ENCODE peak calls at places on chromosomes 1 and 21, in five cellular contexts. Q, Y, U, B and W are unnamed samples.
A peak's percentile ranks its signal among the peaks of the same experiment; 100 is the strongest.

GRCh38 chr1:34924759-34925555 is 4.5 kb downstream of the DLGAP3 start:
- DNase-seq in U (peak; percentile 53), Y (peak; percentile 56), Q (peak; percentile 29), B (peak; percentile 91), W (peak; percentile 89)

GRCh38 chr1:203153051-203153988 is 22.3 kb downstream of the MYBPH start:
- DNase-seq in Q (no peak), U (no peak), B (no peak), Y (no peak), W (peak; percentile 40)

GRCh38 chr1:115089443-115090340 is at the start of gene TSPAN2:
- DNase-seq in U (peak; percentile 83), Q (peak; percentile 63), Y (peak; percentile 84), B (peak; percentile 98), W (peak; percentile 87)

GRCh38 chr1:159848316-159848715 is 14.1 kb downstream of the VSIG8 start:
- DNase-seq in B (no peak), U (no peak), Q (no peak), Y (no peak), W (no peak)

GRCh38 chr1:8373547-8374270 is 55.8 kb downstream of the SLC45A1 start:
- DNase-seq in B (peak; percentile 40), Q (no peak), Y (peak; percentile 77), U (peak; percentile 71), W (peak; percentile 87)

GRCh38 chr1:33163621-33164071 is 18.2 kb downstream of the TRIM62 start:
- DNase-seq in Y (no peak), B (peak; percentile 62), U (no peak), Q (no peak), W (no peak)

GRCh38 chr1:171226757-171227370 is 21.4 kb upstream of the FMO1 start:
- DNase-seq in B (peak; percentile 91), Q (no peak), U (no peak), Y (no peak), W (no peak)

GRCh38 chr21:18759267-18759666 is 355.7 kb upstream of the TMPRSS15 start:
- DNase-seq in U (no peak), Q (no peak), B (no peak), Y (no peak), W (no peak)

GRCh38 chr1:71377886-71378285 is 297.1 kb upstream of the ZRANB2 start:
- DNase-seq in B (no peak), U (no peak), Q (no peak), Y (no peak), W (no peak)

GRCh38 chr21:45699251-45699942 is 55.9 kb downstream of the PCBP3 start:
- DNase-seq in Q (no peak), U (no peak), B (no peak), Y (no peak), W (no peak)

GRCh38 chr1:7407980-7408770 is 362.9 kb upstream of the VAMP3 start:
- DNase-seq in B (no peak), Q (no peak), Y (no peak), U (peak; percentile 16), W (peak; percentile 48)

GRCh38 chr1:18569811-18570545 is 60.7 kb upstream of the PAX7 start:
- DNase-seq in U (no peak), B (peak; percentile 30), Y (no peak), Q (no peak), W (no peak)

GRCh38 chr1:5140136-5140535 is 485.7 kb downstream of the AJAP1 start:
- DNase-seq in Y (no peak), U (no peak), Q (no peak), B (no peak), W (no peak)

GRCh38 chr1:26190373-26190987 is at the start of gene CATSPER4:
- DNase-seq in B (peak; percentile 96), Q (no peak), Y (no peak), U (no peak), W (no peak)

GRCh38 chr21:39316062-39316461 is 2.6 kb upstream of the BRWD1 start:
- DNase-seq in U (no peak), Y (no peak), B (no peak), Q (peak; percentile 37), W (no peak)

GRCh38 chr21:43603641-43604504 is 55.4 kb downstream of the HSF2BP start:
- DNase-seq in Y (no peak), Q (no peak), U (no peak), B (no peak), W (no peak)

GRCh38 chr1:2049517-2050481 is at the start of gene PRKCZ:
- DNase-seq in Y (peak; percentile 84), B (peak; percentile 96), Q (peak; percentile 89), U (peak; percentile 91), W (peak; percentile 97)

DNA sequence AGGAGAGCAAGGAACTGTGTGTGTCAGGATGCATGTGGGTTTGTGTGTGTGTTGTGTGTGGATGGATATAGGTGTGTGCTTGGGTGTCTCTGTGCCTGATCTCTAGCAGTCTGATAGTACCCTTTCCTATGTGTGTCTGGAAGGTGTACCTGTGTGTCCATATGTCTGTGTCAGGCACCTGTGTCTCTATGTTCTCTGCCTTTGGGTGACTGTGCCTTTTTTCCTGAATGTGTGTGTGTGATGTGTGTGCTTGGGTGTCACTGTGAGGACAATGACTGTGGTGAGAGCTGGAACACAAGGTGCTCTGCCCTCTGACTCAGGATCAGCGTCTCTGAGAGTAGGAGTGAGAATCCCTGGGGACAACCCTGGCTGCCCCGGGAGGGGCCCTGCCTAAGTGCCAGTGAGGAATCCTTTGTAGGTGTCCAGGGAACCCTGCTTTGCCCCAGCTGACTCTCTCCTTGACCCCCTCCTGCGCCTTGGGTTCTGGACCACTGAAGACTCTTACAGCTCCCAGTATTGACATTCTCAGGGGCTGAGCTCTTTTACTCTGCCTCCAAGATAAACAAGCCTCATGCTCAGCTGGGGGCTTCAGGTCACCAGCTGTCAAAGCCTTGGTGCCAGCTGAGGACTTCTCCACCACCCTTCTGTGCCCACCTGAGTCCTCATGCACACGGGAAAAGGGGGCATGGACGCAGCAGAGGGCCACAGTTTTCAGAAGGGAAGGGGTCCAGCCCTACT is 710 bp upstream of the EFNA3 start:
- DNase-seq in Q (peak; percentile 8), Y (no peak), B (no peak), U (no peak), W (peak; percentile 26)
- H3K4me1 ChIP-seq in Q (peaks cover 49% of the 10 kb centered on the region), Y (peaks cover 47% of the 10 kb centered on the region), B (peaks cover 22% of the 10 kb centered on the region), U (peaks cover 49% of the 10 kb centered on the region), W (peaks cover 25% of the 10 kb centered on the region)

GRCh38 chr1:41383094-41383852 is 22.0 kb downstream of the FOXO6 start:
- DNase-seq in Q (peak; percentile 62), Y (no peak), U (no peak), B (peak; percentile 68), W (no peak)
- H3K4me1 ChIP-seq in Q (no peaks in the 10 kb centered on the region), Y (peaks cover 56% of the 10 kb centered on the region), U (peaks cover 37% of the 10 kb centered on the region), B (peaks cover 36% of the 10 kb centered on the region), W (peaks cover 7% of the 10 kb centered on the region)

DNA sequence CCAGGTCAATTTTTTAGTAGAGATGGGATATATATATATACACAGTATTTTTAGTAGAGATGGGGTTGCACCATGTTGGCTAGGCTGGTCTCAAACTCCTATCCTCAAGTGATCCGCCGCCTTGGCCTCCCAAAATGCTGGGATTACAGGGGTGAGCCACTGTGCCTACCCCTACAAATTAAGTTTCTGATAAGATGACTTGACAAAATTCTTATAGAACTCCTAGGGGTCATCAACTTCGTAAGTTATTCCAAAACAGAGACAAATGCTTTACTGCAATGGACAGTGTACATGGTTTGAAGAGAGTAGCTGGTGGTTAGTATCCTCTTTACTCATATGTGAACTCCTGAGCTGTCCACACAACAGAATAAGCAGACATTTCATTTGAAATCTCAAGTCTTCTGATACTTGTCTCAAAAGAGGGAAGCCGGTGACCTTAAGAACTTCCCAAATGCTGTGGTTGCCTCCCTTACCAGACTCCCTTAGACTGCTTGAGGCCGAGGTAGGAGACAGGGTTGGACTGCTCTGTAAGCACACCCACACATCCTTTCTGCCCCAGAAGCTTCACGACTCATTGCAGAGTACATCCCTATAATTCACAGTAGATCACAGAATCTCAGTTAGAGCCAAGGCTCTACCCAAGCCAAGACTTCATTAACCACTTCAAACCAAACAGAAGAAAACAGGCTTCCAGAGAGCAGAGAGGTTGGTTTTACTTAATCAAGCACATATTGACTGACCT is 244.1 kb upstream of the IRF2BP2 start:
- DNase-seq in U (no peak), B (no peak), Q (no peak), Y (no peak), W (no peak)
- H3K4me1 ChIP-seq in U (peaks cover 43% of the 10 kb centered on the region), B (peaks cover 11% of the 10 kb centered on the region), Q (peaks cover 7% of the 10 kb centered on the region), Y (peaks cover 15% of the 10 kb centered on the region), W (peaks cover 3% of the 10 kb centered on the region)

DNA sequence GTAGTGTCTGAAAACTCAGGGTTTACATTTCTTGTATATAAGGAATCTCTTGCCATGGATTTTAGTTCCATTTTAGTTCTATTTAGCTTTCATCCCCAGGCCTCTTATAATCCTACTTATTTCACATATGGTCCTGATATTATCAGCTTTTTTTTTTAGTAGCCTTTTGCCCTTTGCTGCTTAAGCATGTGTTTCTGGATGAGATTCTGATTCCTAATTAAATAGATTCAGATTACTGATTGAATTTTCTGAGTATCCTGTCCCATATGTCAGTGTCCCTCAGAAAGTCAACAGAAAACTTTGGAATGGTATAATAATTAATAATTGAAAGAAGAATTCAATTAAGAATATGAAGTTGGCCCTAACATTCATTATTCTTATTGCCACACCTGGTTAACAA is 134.7 kb upstream of the HOOK1 start:
- DNase-seq in B (no peak), Q (no peak), U (no peak), Y (no peak), W (no peak)
- H3K4me1 ChIP-seq in B (peaks cover 37% of the 10 kb centered on the region), Q (no peaks in the 10 kb centered on the region), U (peaks cover 52% of the 10 kb centered on the region), Y (peaks cover 29% of the 10 kb centered on the region), W (no peaks in the 10 kb centered on the region)

GRCh38 chr1:27521336-27522147 is 31.6 kb upstream of the WASF2 start:
- DNase-seq in Y (peak; percentile 63), U (no peak), B (no peak), Q (peak; percentile 61), W (peak; percentile 78)

GRCh38 chr1:27518808-27519207 is 28.8 kb upstream of the WASF2 start:
- DNase-seq in B (no peak), U (no peak), Y (no peak), Q (no peak), W (no peak)

GRCh38 chr1:27519341-27520258 is 29.6 kb upstream of the WASF2 start:
- DNase-seq in Q (no peak), B (no peak), Y (peak; percentile 51), U (no peak), W (peak; percentile 89)

GRCh38 chr1:27522148-27522859 is 32.3 kb upstream of the WASF2 start:
- DNase-seq in B (no peak), Q (peak; percentile 88), U (no peak), Y (no peak), W (no peak)

GRCh38 chr1:27520651-27521050 is 30.7 kb upstream of the WASF2 start:
- DNase-seq in U (no peak), B (no peak), Q (no peak), Y (peak; percentile 60), W (no peak)
- H3K4me1 ChIP-seq in U (peaks cover 53% of the 10 kb centered on the region), B (peaks cover 35% of the 10 kb centered on the region), Q (peaks cover 45% of the 10 kb centered on the region), Y (peaks cover 99% of the 10 kb centered on the region), W (peaks cover 42% of the 10 kb centered on the region)

DNA sequence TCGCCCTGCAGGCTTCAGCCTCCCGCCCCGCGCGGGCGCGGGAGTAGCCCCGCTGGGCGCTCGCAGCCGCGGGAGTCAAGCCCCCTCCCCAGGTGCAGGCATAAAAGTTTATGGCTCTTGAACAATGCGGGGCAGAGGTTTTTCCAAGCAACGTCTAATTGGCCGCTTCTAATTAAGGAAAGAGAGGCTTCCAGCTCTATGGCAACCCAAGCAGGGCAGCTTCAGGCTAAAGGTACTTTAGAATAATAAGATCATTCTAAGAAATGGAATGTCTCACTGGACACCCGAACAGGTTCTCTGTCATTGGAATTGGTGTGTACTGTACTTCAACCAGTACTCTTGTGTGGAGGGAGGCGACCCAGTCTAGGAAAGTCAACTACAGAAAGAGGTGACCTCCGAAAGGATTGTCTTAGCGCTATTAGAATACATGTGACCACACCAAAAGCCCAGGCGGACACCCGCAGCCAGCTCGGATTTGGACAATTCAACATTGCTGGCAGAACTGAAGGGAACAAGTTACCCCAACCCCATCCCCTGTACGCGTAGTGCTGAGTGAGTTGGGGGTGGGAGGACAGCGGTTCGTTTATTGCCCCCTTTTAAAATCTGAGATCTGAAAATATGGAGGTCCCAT is 12.5 kb downstream of the NR5A2 start:
- DNase-seq in Q (no peak), U (no peak), Y (no peak), B (peak; percentile 17), W (no peak)
- H3K4me1 ChIP-seq in Q (peaks cover 20% of the 10 kb centered on the region), U (peaks cover 47% of the 10 kb centered on the region), Y (peaks cover 62% of the 10 kb centered on the region), B (peaks cover 44% of the 10 kb centered on the region), W (peaks cover 11% of the 10 kb centered on the region)